ENCODE peak calls at places on chromosomes 5 and 9, in eight cellular contexts. One of them, this sample, is unnamed.

GRCh38 chr9:110835404-110835803 is 166.8 kb downstream of the MUSK start:
- DNase-seq in esophagus muscularis mucosa: no peak
- DNase-seq in transverse colon: no peak
- DNase-seq in K562: no peak
- DNase-seq in ovary: no peak
- DNase-seq in H1: no peak
- DNase-seq in suprapubic skin: no peak
- DNase-seq in stomach: no peak
- DNase-seq in this sample: no peak

GRCh38 chr5:107314330-107314729 is 356.4 kb downstream of the EFNA5 start:
- DNase-seq in esophagus muscularis mucosa: no peak
- DNase-seq in transverse colon: no peak
- DNase-seq in K562: no peak
- DNase-seq in ovary: no peak
- DNase-seq in H1: no peak
- DNase-seq in suprapubic skin: no peak
- DNase-seq in stomach: no peak
- DNase-seq in this sample: no peak

GRCh38 chr9:70439991-70440706 is 25.7 kb upstream of the KLF9 start:
- DNase-seq in esophagus muscularis mucosa: no peak
- DNase-seq in transverse colon: no peak
- DNase-seq in K562: no peak
- DNase-seq in ovary: no peak
- DNase-seq in H1: no peak
- DNase-seq in suprapubic skin: no peak
- DNase-seq in stomach: no peak
- DNase-seq in this sample: no peak

GRCh38 chr5:128695791-128696520 is 157.9 kb upstream of the FBN2 start:
- DNase-seq in esophagus muscularis mucosa: no peak
- DNase-seq in transverse colon: no peak
- DNase-seq in K562: no peak
- DNase-seq in ovary: no peak
- DNase-seq in H1: no peak
- DNase-seq in suprapubic skin: no peak
- DNase-seq in stomach: no peak
- DNase-seq in this sample: no peak

GRCh38 chr9:77251050-77251449 is 73.7 kb downstream of the VPS13A start:
- DNase-seq in esophagus muscularis mucosa: no peak
- DNase-seq in transverse colon: no peak
- DNase-seq in K562: no peak
- DNase-seq in ovary: no peak
- DNase-seq in H1: no peak
- DNase-seq in suprapubic skin: no peak
- DNase-seq in stomach: no peak
- DNase-seq in this sample: no peak

GRCh38 chr9:95105519-95106287 is 211.8 kb downstream of the FANCC start:
- DNase-seq in esophagus muscularis mucosa: no peak
- DNase-seq in transverse colon: no peak
- DNase-seq in K562: no peak
- DNase-seq in ovary: no peak
- DNase-seq in H1: no peak
- DNase-seq in suprapubic skin: peak
- DNase-seq in stomach: no peak
- DNase-seq in this sample: no peak

GRCh38 chr5:95327211-95327610 is 42.3 kb upstream of the MCTP1 start:
- DNase-seq in esophagus muscularis mucosa: no peak
- DNase-seq in transverse colon: no peak
- DNase-seq in K562: no peak
- DNase-seq in ovary: no peak
- DNase-seq in H1: no peak
- DNase-seq in suprapubic skin: no peak
- DNase-seq in stomach: no peak
- DNase-seq in this sample: no peak

GRCh38 chr5:22329683-22330082 is 523.5 kb downstream of the CDH12 start:
- DNase-seq in esophagus muscularis mucosa: no peak
- DNase-seq in transverse colon: no peak
- DNase-seq in K562: no peak
- DNase-seq in ovary: no peak
- DNase-seq in H1: no peak
- DNase-seq in suprapubic skin: no peak
- DNase-seq in stomach: no peak
- DNase-seq in this sample: no peak

GRCh38 chr5:14869286-14870164 is 2.1 kb downstream of the ANKH start:
- DNase-seq in esophagus muscularis mucosa: no peak
- DNase-seq in transverse colon: no peak
- DNase-seq in K562: no peak
- DNase-seq in ovary: no peak
- DNase-seq in H1: no peak
- DNase-seq in suprapubic skin: no peak
- DNase-seq in stomach: no peak
- DNase-seq in this sample: no peak

DNA sequence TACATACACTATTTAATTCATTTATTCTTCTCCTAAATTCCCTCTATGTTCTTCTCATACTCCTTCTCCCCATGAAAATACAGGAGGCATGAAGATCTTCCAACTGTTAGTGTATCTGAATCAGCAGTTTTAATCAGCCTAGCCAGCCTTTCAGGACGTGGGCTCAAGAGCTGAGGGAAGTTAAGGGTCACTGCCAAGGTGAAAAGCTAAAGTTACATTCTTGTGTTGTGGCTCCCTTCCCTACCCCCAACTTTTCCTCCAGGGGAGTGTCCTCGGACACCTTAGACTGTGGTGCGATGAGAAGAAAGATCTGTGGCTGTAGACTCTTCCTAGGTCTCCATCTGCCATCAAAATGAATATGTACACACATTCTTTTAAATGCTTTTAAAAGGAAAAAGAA is 4.2 kb downstream of the DMRT3 start:
- DNase-seq in esophagus muscularis mucosa: peak
- DNase-seq in transverse colon: no peak
- DNase-seq in K562: no peak
- DNase-seq in ovary: no peak
- DNase-seq in H1: no peak
- DNase-seq in suprapubic skin: no peak
- DNase-seq in stomach: no peak
- DNase-seq in this sample: no peak
- TF ChIP-seq EP300 in esophagus muscularis mucosa: no peak
- TF ChIP-seq EP300 in transverse colon: no peak
- TF ChIP-seq EP300 in K562: no peak
- TF ChIP-seq EP300 in ovary: no peak
- TF ChIP-seq EP300 in H1: no peak
- TF ChIP-seq EP300 in suprapubic skin: no peak
- TF ChIP-seq EP300 in stomach: no peak
- TF ChIP-seq EP300 in this sample: no peak

GRCh38 chr9:98248737-98249474 is 6.5 kb downstream of the TBC1D2 start:
- DNase-seq in esophagus muscularis mucosa: no peak
- DNase-seq in transverse colon: peak
- DNase-seq in K562: peak
- DNase-seq in ovary: peak
- DNase-seq in H1: no peak
- DNase-seq in suprapubic skin: peak
- DNase-seq in stomach: peak
- DNase-seq in this sample: no peak
- TF ChIP-seq EP300 in esophagus muscularis mucosa: no peak
- TF ChIP-seq EP300 in transverse colon: no peak
- TF ChIP-seq EP300 in K562: peak
- TF ChIP-seq EP300 in ovary: peak
- TF ChIP-seq EP300 in H1: no peak
- TF ChIP-seq EP300 in suprapubic skin: no peak
- TF ChIP-seq EP300 in stomach: no peak
- TF ChIP-seq EP300 in this sample: peak

GRCh38 chr5:16857635-16858034 is 78.5 kb downstream of the MYO10 start:
- DNase-seq in esophagus muscularis mucosa: no peak
- DNase-seq in transverse colon: no peak
- DNase-seq in K562: no peak
- DNase-seq in ovary: no peak
- DNase-seq in H1: no peak
- DNase-seq in suprapubic skin: no peak
- DNase-seq in stomach: no peak
- DNase-seq in this sample: no peak

GRCh38 chr5:16856531-16856930 is 79.6 kb downstream of the MYO10 start:
- DNase-seq in esophagus muscularis mucosa: no peak
- DNase-seq in transverse colon: no peak
- DNase-seq in K562: no peak
- DNase-seq in ovary: no peak
- DNase-seq in H1: no peak
- DNase-seq in suprapubic skin: no peak
- DNase-seq in stomach: no peak
- DNase-seq in this sample: no peak

GRCh38 chr5:16853511-16853910 is 82.6 kb downstream of the MYO10 start:
- DNase-seq in esophagus muscularis mucosa: no peak
- DNase-seq in transverse colon: no peak
- DNase-seq in K562: no peak
- DNase-seq in ovary: no peak
- DNase-seq in H1: no peak
- DNase-seq in suprapubic skin: no peak
- DNase-seq in stomach: no peak
- DNase-seq in this sample: no peak

GRCh38 chr5:16854351-16854750 is 81.7 kb downstream of the MYO10 start:
- DNase-seq in esophagus muscularis mucosa: no peak
- DNase-seq in transverse colon: no peak
- DNase-seq in K562: no peak
- DNase-seq in ovary: no peak
- DNase-seq in H1: no peak
- DNase-seq in suprapubic skin: no peak
- DNase-seq in stomach: no peak
- DNase-seq in this sample: no peak

DNA sequence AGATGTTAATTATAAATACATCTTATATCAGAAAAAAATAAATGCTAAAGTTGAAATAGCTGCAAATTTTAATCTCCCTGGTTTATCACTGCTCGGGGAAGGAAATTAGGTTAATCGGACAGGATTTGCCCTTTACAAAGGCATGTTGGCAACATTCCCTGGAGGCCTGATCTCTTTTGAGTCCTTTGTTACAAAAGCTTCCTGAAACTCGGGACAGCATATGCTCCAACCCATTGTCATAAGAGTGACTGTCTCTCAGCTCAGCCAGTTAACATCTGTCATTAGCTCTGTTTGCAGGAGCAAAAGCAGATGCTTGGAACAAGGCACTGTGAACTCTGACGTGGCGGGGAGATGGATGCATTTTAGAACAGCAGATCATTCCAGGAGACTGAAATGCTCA is 80.6 kb downstream of the MYO10 start:
- DNase-seq in esophagus muscularis mucosa: no peak
- DNase-seq in transverse colon: no peak
- DNase-seq in K562: no peak
- DNase-seq in ovary: no peak
- DNase-seq in H1: no peak
- DNase-seq in suprapubic skin: no peak
- DNase-seq in stomach: peak
- DNase-seq in this sample: no peak
- TF ChIP-seq EP300 in esophagus muscularis mucosa: no peak
- TF ChIP-seq EP300 in transverse colon: no peak
- TF ChIP-seq EP300 in K562: no peak
- TF ChIP-seq EP300 in ovary: no peak
- TF ChIP-seq EP300 in H1: no peak
- TF ChIP-seq EP300 in suprapubic skin: no peak
- TF ChIP-seq EP300 in stomach: no peak
- TF ChIP-seq EP300 in this sample: no peak

GRCh38 chr9:112064871-112065270 is 110.2 kb downstream of the SUSD1 start:
- DNase-seq in esophagus muscularis mucosa: no peak
- DNase-seq in transverse colon: no peak
- DNase-seq in K562: no peak
- DNase-seq in ovary: no peak
- DNase-seq in H1: no peak
- DNase-seq in suprapubic skin: no peak
- DNase-seq in stomach: no peak
- DNase-seq in this sample: no peak

GRCh38 chr9:112065781-112066606 is 109.1 kb downstream of the SUSD1 start:
- DNase-seq in esophagus muscularis mucosa: peak
- DNase-seq in transverse colon: peak
- DNase-seq in K562: no peak
- DNase-seq in ovary: no peak
- DNase-seq in H1: no peak
- DNase-seq in suprapubic skin: no peak
- DNase-seq in stomach: peak
- DNase-seq in this sample: no peak

GRCh38 chr9:112061152-112061740 is 113.9 kb downstream of the SUSD1 start:
- DNase-seq in esophagus muscularis mucosa: no peak
- DNase-seq in transverse colon: peak
- DNase-seq in K562: peak
- DNase-seq in ovary: peak
- DNase-seq in H1: no peak
- DNase-seq in suprapubic skin: peak
- DNase-seq in stomach: peak
- DNase-seq in this sample: peak

GRCh38 chr9:112059980-112060348 is 115.1 kb downstream of the SUSD1 start:
- DNase-seq in esophagus muscularis mucosa: no peak
- DNase-seq in transverse colon: no peak
- DNase-seq in K562: no peak
- DNase-seq in ovary: no peak
- DNase-seq in H1: no peak
- DNase-seq in suprapubic skin: no peak
- DNase-seq in stomach: no peak
- DNase-seq in this sample: no peak

GRCh38 chr9:112063151-112063550 is 111.9 kb downstream of the SUSD1 start:
- DNase-seq in esophagus muscularis mucosa: no peak
- DNase-seq in transverse colon: no peak
- DNase-seq in K562: no peak
- DNase-seq in ovary: no peak
- DNase-seq in H1: no peak
- DNase-seq in suprapubic skin: no peak
- DNase-seq in stomach: no peak
- DNase-seq in this sample: no peak
- TF ChIP-seq EP300 in esophagus muscularis mucosa: no peak
- TF ChIP-seq EP300 in transverse colon: no peak
- TF ChIP-seq EP300 in K562: no peak
- TF ChIP-seq EP300 in ovary: no peak
- TF ChIP-seq EP300 in H1: no peak
- TF ChIP-seq EP300 in suprapubic skin: no peak
- TF ChIP-seq EP300 in stomach: no peak
- TF ChIP-seq EP300 in this sample: no peak

GRCh38 chr5:10528827-10529226 is 35.0 kb upstream of the ANKRD33B start:
- DNase-seq in esophagus muscularis mucosa: no peak
- DNase-seq in transverse colon: no peak
- DNase-seq in K562: no peak
- DNase-seq in ovary: no peak
- DNase-seq in H1: no peak
- DNase-seq in suprapubic skin: no peak
- DNase-seq in stomach: no peak
- DNase-seq in this sample: no peak
- TF ChIP-seq EP300 in esophagus muscularis mucosa: no peak
- TF ChIP-seq EP300 in transverse colon: no peak
- TF ChIP-seq EP300 in K562: no peak
- TF ChIP-seq EP300 in ovary: no peak
- TF ChIP-seq EP300 in H1: no peak
- TF ChIP-seq EP300 in suprapubic skin: no peak
- TF ChIP-seq EP300 in stomach: no peak
- TF ChIP-seq EP300 in this sample: no peak

DNA sequence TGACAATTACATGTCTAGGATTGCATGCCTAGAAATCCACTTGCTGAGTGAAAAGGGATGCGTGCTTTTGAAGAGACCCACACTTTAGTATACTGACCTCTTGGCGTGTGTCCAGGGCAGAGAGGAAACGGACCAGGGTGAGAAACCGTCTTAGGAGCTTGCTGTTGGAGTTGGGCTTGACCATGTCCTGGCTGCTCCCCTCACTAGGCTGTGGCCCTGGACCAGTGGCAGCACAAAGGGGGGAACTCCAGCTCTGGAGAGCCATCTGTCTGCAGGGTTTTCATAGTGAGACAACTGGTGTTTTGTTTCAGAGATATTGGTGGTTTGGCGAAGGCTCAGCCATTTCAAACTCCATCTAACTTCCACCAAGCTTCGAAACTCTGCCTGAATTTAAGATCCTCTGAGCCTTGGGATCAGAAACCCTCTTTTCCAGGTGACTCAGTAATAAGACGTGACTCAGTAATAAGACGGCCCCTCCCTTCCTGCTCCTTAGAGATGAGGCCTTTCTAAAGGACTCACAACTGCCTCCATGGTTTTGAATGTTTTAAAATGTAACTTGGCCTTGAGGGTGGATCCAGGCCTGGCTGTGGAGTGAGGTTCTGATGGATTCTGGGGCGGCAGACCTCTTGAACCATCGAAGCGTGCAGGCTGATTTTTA is 165.8 kb downstream of the MELK start:
- DNase-seq in esophagus muscularis mucosa: no peak
- DNase-seq in transverse colon: no peak
- DNase-seq in K562: no peak
- DNase-seq in ovary: no peak
- DNase-seq in H1: no peak
- DNase-seq in suprapubic skin: no peak
- DNase-seq in stomach: no peak
- DNase-seq in this sample: no peak
- TF ChIP-seq EP300 in esophagus muscularis mucosa: no peak
- TF ChIP-seq EP300 in transverse colon: no peak
- TF ChIP-seq EP300 in K562: no peak
- TF ChIP-seq EP300 in ovary: no peak
- TF ChIP-seq EP300 in H1: no peak
- TF ChIP-seq EP300 in suprapubic skin: no peak
- TF ChIP-seq EP300 in stomach: no peak
- TF ChIP-seq EP300 in this sample: no peak

This sample was measured in tibial nerve.